ENCODE peak calls at places on chromosomes 3 and 15, in seven cellular contexts. T is NCI-H2171; H is EL; B is activated CD4-positive, alpha-beta T cell treated with anti-CD3 and anti-CD28 coated beads, Interleukin-2, amount 50 U/mL, for 1 hour; Y is body of pancreas; N is SHP77; L is glutamatergic neuron. C is an unnamed sample.

GRCh38 chr15:64583519-64583918 is 123.1 kb downstream of the ZNF609 start:
- DNase-seq in Y (no peak), H (no peak), N (no peak), B (no peak), T (no peak), L (no peak), C (no peak)

GRCh38 chr15:99384992-99385669 is 133.8 kb downstream of the LRRC28 start:
- DNase-seq in Y (no peak), L (no peak), N (no peak), H (no peak), B (no peak), T (no peak), C (no peak)

GRCh38 chr15:74821091-74821789 is 5.2 kb upstream of the CPLX3 start:
- DNase-seq in B (no peak), L (peak), H (peak), T (peak), N (no peak), Y (no peak), C (no peak)

GRCh38 chr3:120604382-120604781 is 8.2 kb downstream of the NDUFB4 start:
- DNase-seq in Y (no peak), B (no peak), N (no peak), L (no peak), H (no peak), T (no peak), C (no peak)

GRCh38 chr3:33317963-33318708 is 40.9 kb downstream of the FBXL2 start:
- DNase-seq in Y (no peak), T (no peak), H (peak), N (no peak), B (no peak), L (no peak), C (no peak)

GRCh38 chr15:70956196-70956595 is 63.6 kb downstream of the LRRC49 start:
- DNase-seq in N (no peak), H (peak), L (no peak), Y (no peak), B (no peak), T (no peak), C (no peak)

GRCh38 chr15:59436774-59437472 is 1.1 kb upstream of the FAM81A start:
- DNase-seq in H (no peak), N (no peak), L (peak), T (peak), B (no peak), Y (no peak), C (no peak)

GRCh38 chr15:80404719-80405553 is 754 bp downstream of the ARNT2 start:
- DNase-seq in T (peak), B (no peak), L (peak), H (peak), N (peak), Y (peak), C (no peak)

GRCh38 chr3:24305795-24306467 is 188.7 kb downstream of the THRB start:
- DNase-seq in N (no peak), L (no peak), B (no peak), H (no peak), T (no peak), Y (no peak), C (no peak)

GRCh38 chr3:160612386-160613115 is 47.2 kb upstream of the KPNA4 start:
- DNase-seq in B (no peak), T (no peak), Y (no peak), N (no peak), L (no peak), H (no peak), C (no peak)